ENCODE peak calls at places on chromosomes 3 and 15, in nine cellular contexts. D, F, X, B, M, U, L, S and Z are unnamed samples.

GRCh38 chr15:98840010-98840409 is 167.6 kb downstream of the PGPEP1L start:
- DNase-seq in D (no peak), F (no peak), X (no peak), B (no peak), M (no peak), U (no peak), L (no peak), S (no peak), Z (no peak)

GRCh38 chr3:140695361-140696061 is 17.6 kb downstream of the TRIM42 start:
- DNase-seq in D (no peak), F (no peak), X (no peak), B (no peak), M (no peak), U (no peak), L (no peak), S (no peak), Z (no peak)

GRCh38 chr3:13528217-13528801 is 20.6 kb upstream of the FBLN2 start:
- DNase-seq in D (no peak), F (no peak), X (no peak), B (no peak), M (no peak), U (no peak), L (no peak), S (peak), Z (no peak)

GRCh38 chr3:42653303-42653559 is 266 bp upstream of the ZBTB47 start:
- DNase-seq in D (no peak), F (no peak), X (no peak), B (peak), M (no peak), U (no peak), L (no peak), S (no peak), Z (no peak)

GRCh38 chr3:84077479-84077878 is 881.3 kb upstream of the CADM2 start:
- DNase-seq in D (no peak), F (no peak), X (no peak), B (no peak), M (no peak), U (no peak), L (no peak), S (no peak), Z (no peak)

GRCh38 chr3:12433823-12434222 is 50.5 kb upstream of the TSEN2 start:
- DNase-seq in D (no peak), F (no peak), X (no peak), B (no peak), M (no peak), U (no peak), L (no peak), S (no peak), Z (no peak)

GRCh38 chr15:77506311-77507150 is 85.8 kb downstream of the HMG20A start:
- DNase-seq in D (no peak), F (no peak), X (no peak), B (no peak), M (peak), U (no peak), L (no peak), S (no peak), Z (no peak)

GRCh38 chr3:151345854-151346253 is 16.5 kb upstream of the P2RY13 start:
- DNase-seq in D (peak), F (no peak), X (no peak), B (no peak), M (no peak), U (peak), L (no peak), S (no peak), Z (peak)

GRCh38 chr3:55333923-55334322 is 153.2 kb downstream of the WNT5A start:
- DNase-seq in D (peak), F (no peak), X (no peak), B (no peak), M (no peak), U (peak), L (no peak), S (no peak), Z (no peak)

GRCh38 chr15:66679657-66680108 is 22.4 kb upstream of the SMAD6 start:
- DNase-seq in D (no peak), F (no peak), X (no peak), B (no peak), M (no peak), U (no peak), L (no peak), S (peak), Z (no peak)

GRCh38 chr3:189714991-189715961 is 84.1 kb downstream of the TP63 start:
- DNase-seq in D (peak), F (no peak), X (no peak), B (peak), M (no peak), U (peak), L (no peak), S (no peak), Z (peak)

GRCh38 chr3:45688194-45688881 is 858 bp upstream of the SACM1L start:
- DNase-seq in D (no peak), F (no peak), X (peak), B (peak), M (peak), U (peak), L (no peak), S (peak), Z (no peak)

GRCh38 chr3:177196473-177197040 is 725 bp downstream of the TBL1XR1 start:
- DNase-seq in D (peak), F (peak), X (no peak), B (peak), M (peak), U (peak), L (peak), S (no peak), Z (no peak)

GRCh38 chr15:101045236-101045646 is 126.1 kb downstream of the LRRK1 start:
- DNase-seq in D (no peak), F (no peak), X (no peak), B (no peak), M (peak), U (no peak), L (no peak), S (no peak), Z (no peak)

GRCh38 chr15:101255066-101255415 is 3.2 kb upstream of the CHSY1 start:
- DNase-seq in D (no peak), F (no peak), X (no peak), B (no peak), M (no peak), U (no peak), L (no peak), S (no peak), Z (no peak)

GRCh38 chr3:38354588-38355344 is 8.2 kb downstream of the XYLB start:
- DNase-seq in D (no peak), F (no peak), X (peak), B (no peak), M (no peak), U (peak), L (no peak), S (no peak), Z (no peak)

GRCh38 chr3:133258358-133258757 is 141.5 kb upstream of the BFSP2 start:
- DNase-seq in D (no peak), F (no peak), X (peak), B (no peak), M (no peak), U (no peak), L (no peak), S (no peak), Z (peak)

GRCh38 chr15:96974761-96975160 is 644.3 kb downstream of the NR2F2 start:
- DNase-seq in D (no peak), F (no peak), X (no peak), B (no peak), M (no peak), U (no peak), L (no peak), S (no peak), Z (no peak)

GRCh38 chr15:75836953-75837321 is 6.3 kb upstream of the UBE2Q2 start:
- DNase-seq in D (peak), F (no peak), X (no peak), B (peak), M (peak), U (peak), L (peak), S (no peak), Z (peak)

GRCh38 chr3:192253138-192253537 is 474.2 kb downstream of the FGF12 start:
- DNase-seq in D (no peak), F (no peak), X (no peak), B (no peak), M (no peak), U (no peak), L (no peak), S (no peak), Z (no peak)

GRCh38 chr3:194189243-194189791 is 53.4 kb downstream of the HES1 start:
- DNase-seq in D (peak), F (no peak), X (no peak), B (no peak), M (no peak), U (no peak), L (no peak), S (no peak), Z (no peak)

GRCh38 chr15:92780816-92781215 is 119.3 kb upstream of the CHD2 start:
- DNase-seq in D (no peak), F (no peak), X (no peak), B (no peak), M (no peak), U (no peak), L (no peak), S (no peak), Z (no peak)